ENCODE peak calls at places on chromosomes 2 and 18, in ten cellular contexts. Q is HFFc6; G is Right ventricle myocardium inferior; C is HCEC 1CT; P is NCI-H510A treated with DMSO at 0.1 percent for 48 hours; B is cardiac fibroblast; R is activated naive CD4-positive, alpha-beta T cell treated with anti-CD3 and anti-CD28 coated beads, Interleukin-2, amount 50 U/mL, for 16 hours; M is A549; D is NCI-H2107; S is Calu3. V is an unnamed sample.

GRCh38 chr2:164565345-164565744 is 55.9 kb downstream of the GRB14 start:
- DNase-seq in Q (no peak), M (no peak), C (no peak), D (no peak), S (no peak), G (no peak), R (no peak), B (peak), P (no peak), V (no peak)

GRCh38 chr2:206028101-206028500 is 57.9 kb downstream of the INO80D start:
- DNase-seq in D (no peak), C (no peak), G (no peak), Q (no peak), B (no peak), P (no peak), R (no peak), M (no peak), S (no peak), V (no peak)

GRCh38 chr18:3966246-3966984 is 488.7 kb downstream of the DLGAP1 start:
- DNase-seq in C (no peak), B (no peak), D (no peak), R (no peak), M (peak), S (no peak), Q (no peak), P (peak), G (no peak), V (no peak)

GRCh38 chr2:119065146-119065545 is 93.4 kb downstream of the C1QL2 start:
- DNase-seq in S (no peak), R (no peak), B (no peak), P (no peak), M (no peak), D (no peak), G (no peak), C (no peak), Q (no peak), V (no peak)

GRCh38 chr2:152407204-152407721 is 72.3 kb downstream of the FMNL2 start:
- DNase-seq in P (no peak), Q (peak), C (peak), S (peak), B (peak), G (no peak), D (no peak), M (peak), R (peak), V (no peak)

GRCh38 chr2:85133751-85134254 is 611 bp downstream of the TCF7L1 start:
- DNase-seq in G (no peak), P (no peak), Q (peak), D (no peak), B (peak), S (peak), M (peak), C (no peak), R (peak), V (no peak)

GRCh38 chr2:113679457-113679856 is 52.4 kb downstream of the RABL2A start:
- DNase-seq in Q (no peak), S (no peak), P (no peak), G (no peak), B (no peak), C (no peak), D (no peak), R (no peak), M (no peak), V (no peak)

GRCh38 chr2:73028841-73029240 is 42.7 kb downstream of the SFXN5 start:
- DNase-seq in G (no peak), D (peak), M (no peak), P (no peak), R (no peak), S (no peak), B (peak), C (no peak), Q (no peak), V (no peak)

GRCh38 chr2:25098558-25099486 is 56.9 kb downstream of the EFR3B start:
- DNase-seq in S (no peak), P (no peak), D (no peak), B (peak), M (peak), C (peak), Q (peak), G (no peak), R (no peak), V (no peak)

V was measured in NK-92 treated with Interleukin-12 subunit alpha and Interleukin-12 subunit beta, amount 100 ng/mL, for 24 hours.